ENCODE peak calls at places on chromosomes 3 and 15, in ten cellular contexts. C is mammary epithelial cell, K is IMR-90, O is lower lobe of right lung, X is left lung, V is PC-3, J is heart right ventricle, U is ovary, B is endothelial cell of umbilical vein, E is gastrocnemius medialis. Q is an unnamed sample. For H3K4me1, the result is how much of the 10 kb centered on the place peaks cover.

GRCh38 chr15:89002281-89002761 is 85.9 kb upstream of the ABHD2 start:
- DNase-seq in K (peak), X (no peak), E (no peak), O (peak), J (peak), B (no peak), V (peak), U (peak), C (peak), Q (no peak)

GRCh38 chr15:73752817-73753214 is 335 bp downstream of the INSYN1 start:
- DNase-seq in C (no peak), E (no peak), O (no peak), J (no peak), B (no peak), V (no peak), X (no peak), K (no peak), U (peak), Q (peak)

GRCh38 chr15:98866503-98866902 is 141.1 kb downstream of the PGPEP1L start:
- DNase-seq in C (no peak), V (no peak), B (peak), U (no peak), J (no peak), E (no peak), K (peak), O (no peak), X (no peak), Q (no peak)

GRCh38 chr3:151452346-151452745 is 8.5 kb downstream of the IGSF10 start:
- DNase-seq in V (no peak), U (no peak), E (no peak), K (no peak), J (no peak), B (no peak), O (no peak), X (no peak), C (no peak), Q (no peak)

GRCh38 chr3:175484666-175485065 is 625.5 kb downstream of the NAALADL2 start:
- DNase-seq in X (no peak), U (no peak), O (no peak), J (no peak), K (no peak), E (no peak), C (no peak), B (no peak), V (no peak), Q (no peak)

GRCh38 chr3:113927556-113927955 is 20.3 kb upstream of the ZDHHC23 start:
- DNase-seq in J (no peak), O (no peak), C (no peak), K (no peak), X (no peak), U (no peak), E (no peak), B (no peak), V (no peak), Q (no peak)

GRCh38 chr3:32045091-32045964 is 61.1 kb upstream of the GPD1L start:
- DNase-seq in J (peak), K (peak), E (peak), V (peak), C (peak), X (no peak), B (peak), U (peak), O (no peak), Q (peak)

GRCh38 chr3:117477214-117477755 is 767.7 kb downstream of the TUSC7 start:
- DNase-seq in X (no peak), C (no peak), V (no peak), J (no peak), B (no peak), U (no peak), E (no peak), K (no peak), O (no peak), Q (no peak)

GRCh38 chr3:149588909-149589308 is 68.9 kb downstream of the WWTR1 start:
- DNase-seq in V (no peak), X (no peak), K (no peak), U (no peak), J (no peak), O (no peak), C (no peak), B (no peak), E (peak), Q (no peak)

GRCh38 chr3:63279000-63279366 is 875 bp downstream of the SYNPR start:
- DNase-seq in E (no peak), J (no peak), C (no peak), O (no peak), X (no peak), U (no peak), B (no peak), K (no peak), V (no peak), Q (peak)
- H3K4me3 ChIP-seq in E (no peak), J (no peak), C (no peak), O (no peak), X (no peak), U (no peak), B (no peak), K (no peak), V (no peak), Q (peak)

GRCh38 chr15:66833372-66833771 is 131.3 kb downstream of the SMAD6 start:
- DNase-seq in V (no peak), K (no peak), J (no peak), U (no peak), E (no peak), O (no peak), C (no peak), B (no peak), X (no peak), Q (no peak)
- H3K4me1 ChIP-seq in V (under half), K (under half), J (under half), U (under half), E (under half), O (under half), C (under half), B (under half), X (under half), Q (under half)

GRCh38 chr15:50556642-50557371 is 10.3 kb upstream of the USP50 start:
- DNase-seq in U (no peak), B (no peak), O (no peak), E (no peak), V (no peak), J (no peak), C (no peak), X (no peak), K (no peak), Q (no peak)
- TF ChIP-seq CTCF in U (no peak), B (no peak), O (no peak), E (no peak), V (no peak), J (no peak), C (no peak), X (no peak), K (no peak), Q (no peak)

DNA sequence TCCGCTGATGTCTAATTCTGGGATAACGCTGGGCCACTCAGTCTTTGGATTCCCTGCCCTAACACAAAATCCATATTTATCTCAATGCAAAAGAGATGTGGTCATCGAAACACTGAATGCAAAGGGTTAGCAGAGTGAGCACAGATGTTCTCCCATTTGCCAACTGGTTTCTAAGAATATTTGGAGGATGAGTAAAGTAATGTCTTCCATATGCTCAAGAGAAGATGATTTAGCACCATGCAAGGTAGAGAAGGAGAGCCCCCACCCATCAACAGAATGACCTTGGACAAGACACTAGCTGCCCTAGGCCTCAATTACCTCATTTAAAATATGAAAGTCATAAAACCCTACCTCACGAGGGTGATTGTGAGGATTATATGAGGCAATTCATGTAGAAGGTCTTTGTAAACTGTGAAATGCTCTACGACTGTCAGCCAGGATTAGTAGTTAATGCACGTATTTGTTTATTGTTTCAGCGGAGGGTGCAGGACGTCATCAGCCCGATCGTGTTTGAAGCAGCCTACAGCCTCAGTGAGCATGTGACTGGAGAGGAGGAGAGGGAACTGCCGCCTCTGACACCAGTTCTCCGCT is 232.9 kb upstream of the CTDSPL start:
- DNase-seq in J (no peak), C (no peak), B (no peak), X (no peak), V (no peak), O (no peak), U (no peak), E (no peak), K (peak), Q (no peak)
- H3K4me3 ChIP-seq in J (no peak), C (no peak), B (no peak), X (no peak), V (no peak), O (no peak), U (no peak), E (no peak), K (no peak), Q (no peak)

DNA sequence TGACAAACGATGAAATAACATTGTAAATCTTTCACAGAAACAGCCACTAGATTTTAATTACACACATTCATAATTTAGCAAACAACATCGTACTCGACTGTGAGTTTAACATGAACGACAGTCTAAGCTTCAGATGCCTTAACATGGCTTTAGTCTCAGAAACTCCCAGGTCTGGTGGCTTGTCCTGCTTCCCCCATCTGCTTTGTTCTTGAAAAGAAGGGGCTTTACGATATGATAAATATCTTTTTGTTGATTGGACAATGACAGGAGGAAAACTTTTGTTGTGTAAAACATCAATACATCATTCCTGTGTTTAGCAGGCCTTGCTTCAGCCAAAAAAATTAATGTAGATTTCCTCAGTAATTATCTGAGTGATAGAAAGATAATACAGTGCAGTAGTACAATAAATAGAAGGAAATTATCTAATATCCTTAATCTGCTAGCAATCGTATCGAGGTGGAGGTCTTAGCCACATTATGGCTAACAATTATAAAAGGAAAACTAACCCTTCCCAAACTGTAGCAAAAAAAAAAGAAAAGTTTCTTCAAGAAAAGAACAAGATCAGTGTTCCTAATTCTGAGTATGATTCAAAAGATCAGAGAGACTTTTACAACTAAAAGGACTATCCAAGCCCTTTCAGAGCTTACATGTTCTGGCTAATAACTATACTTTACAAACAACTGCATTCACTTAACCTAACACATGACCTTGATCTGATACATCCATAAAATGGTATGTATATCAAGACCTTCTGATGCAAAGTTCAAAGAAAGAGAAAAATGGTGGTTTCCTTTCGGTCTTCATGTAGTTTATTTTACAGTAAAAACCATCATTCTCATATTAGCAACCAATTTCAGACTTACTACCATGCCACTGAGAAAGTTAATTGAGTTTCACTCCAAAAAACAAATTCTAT is 535.7 kb downstream of the FOXP1 start:
- DNase-seq in V (no peak), J (no peak), E (no peak), U (no peak), K (no peak), C (no peak), X (no peak), B (peak), O (no peak), Q (no peak)
- H3K4me1 ChIP-seq in V (half or more), J (half or more), E (half or more), U (under half), K (under half), C (under half), X (half or more), B (half or more), O (half or more), Q (under half)

GRCh38 chr3:30805695-30806094 is 88.8 kb downstream of the GADL1 start:
- DNase-seq in K (no peak), C (no peak), B (no peak), J (no peak), U (no peak), E (no peak), V (no peak), X (no peak), O (no peak), Q (no peak)
- TF ChIP-seq CTCF in K (no peak), C (no peak), B (no peak), J (no peak), U (no peak), E (no peak), V (no peak), X (no peak), O (no peak), Q (no peak)

DNA sequence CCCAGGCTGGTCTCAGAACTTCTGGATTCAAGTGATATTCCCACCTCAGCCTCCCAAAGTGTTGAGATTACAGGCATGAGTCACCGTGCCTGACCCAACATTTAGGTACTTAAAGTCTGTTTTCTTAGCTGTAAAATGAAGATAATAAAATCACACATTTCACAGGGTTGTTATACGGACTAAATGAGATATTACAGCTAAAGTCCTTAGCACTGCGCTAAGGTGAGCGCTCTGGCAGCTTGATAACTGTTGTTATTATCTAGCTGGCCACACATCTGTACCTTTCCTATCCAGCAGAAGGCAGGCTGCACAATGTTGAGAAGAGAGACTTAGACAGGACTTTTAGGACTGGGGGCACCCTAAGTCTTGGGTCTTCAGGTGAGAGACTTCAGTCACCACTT is 2.7 kb upstream of the LIPH start:
- DNase-seq in B (no peak), V (no peak), K (peak), E (no peak), C (no peak), X (no peak), U (no peak), O (no peak), J (no peak), Q (no peak)
- H3K4me3 ChIP-seq in B (no peak), V (no peak), K (no peak), E (no peak), C (no peak), X (no peak), U (no peak), O (no peak), J (no peak), Q (no peak)

GRCh38 chr3:128878011-128878457 is 1.4 kb upstream of the ACAD9 start:
- DNase-seq in X (no peak), J (no peak), V (no peak), E (no peak), B (no peak), U (no peak), C (no peak), O (no peak), K (no peak), Q (no peak)

GRCh38 chr3:128881576-128881975 is 2.2 kb downstream of the ACAD9 start:
- DNase-seq in K (no peak), V (no peak), C (no peak), X (no peak), B (no peak), E (no peak), O (no peak), U (no peak), J (no peak), Q (no peak)

GRCh38 chr3:128879125-128879969 is at the start of gene ACAD9:
- DNase-seq in C (peak), X (peak), J (peak), K (peak), V (peak), B (peak), E (peak), U (peak), O (peak), Q (peak)

GRCh38 chr3:128878556-128879124 is 780 bp upstream of the ACAD9 start:
- DNase-seq in U (no peak), J (no peak), E (no peak), K (peak), X (no peak), C (peak), O (no peak), V (peak), B (peak), Q (no peak)

DNA sequence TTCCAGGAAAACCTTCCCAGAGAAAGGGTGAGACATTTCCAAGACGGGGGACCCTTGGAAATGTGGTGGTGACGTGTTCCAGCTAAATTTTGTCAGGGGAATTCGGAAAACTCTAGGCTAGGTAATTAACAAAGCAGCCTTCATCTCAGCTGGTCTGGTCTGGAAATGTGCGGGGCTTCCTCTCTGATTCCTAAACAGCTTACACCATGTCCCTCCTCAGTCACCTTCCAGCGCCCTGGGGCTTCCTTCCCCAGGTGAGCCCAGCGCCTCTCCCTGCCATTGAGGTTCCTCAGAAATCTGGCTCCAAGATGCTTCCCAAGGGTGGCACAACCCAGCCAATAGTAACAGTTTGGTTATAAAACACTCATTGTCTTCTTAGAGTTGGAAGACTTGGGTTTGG is 571 bp downstream of the ACAD9 start:
- DNase-seq in X (no peak), J (no peak), B (no peak), C (no peak), V (no peak), E (no peak), K (no peak), O (no peak), U (no peak), Q (no peak)
- H3K4me1 ChIP-seq in X (half or more), J (under half), B (under half), C (under half), V (under half), E (under half), K (under half), O (under half), U (under half), Q (under half)

GRCh38 chr3:178203650-178204049 is 332.6 kb upstream of the KCNMB2 start:
- DNase-seq in E (no peak), V (no peak), B (no peak), C (no peak), K (peak), O (no peak), J (no peak), X (no peak), U (no peak), Q (no peak)

GRCh38 chr3:178206554-178206953 is 329.7 kb upstream of the KCNMB2 start:
- DNase-seq in E (no peak), O (no peak), J (no peak), U (no peak), X (no peak), B (no peak), C (no peak), V (no peak), K (no peak), Q (no peak)

GRCh38 chr3:178203152-178203551 is 333.1 kb upstream of the KCNMB2 start:
- DNase-seq in J (no peak), K (peak), X (no peak), E (no peak), U (no peak), C (no peak), O (no peak), V (no peak), B (no peak), Q (no peak)

GRCh38 chr3:178202199-178202598 is 334.0 kb upstream of the KCNMB2 start:
- DNase-seq in V (no peak), E (no peak), K (no peak), C (no peak), J (no peak), U (no peak), X (no peak), O (no peak), B (peak), Q (no peak)

GRCh38 chr3:178205750-178206149 is 330.5 kb upstream of the KCNMB2 start:
- DNase-seq in E (no peak), J (no peak), K (peak), V (no peak), O (no peak), U (no peak), X (no peak), B (no peak), C (no peak), Q (no peak)
- TF ChIP-seq CTCF in E (no peak), J (no peak), K (no peak), V (no peak), O (no peak), U (no peak), X (no peak), B (no peak), C (no peak), Q (no peak)